ENCODE peak calls at places on chromosomes 2 and 18, in seven cellular contexts. I, Y, H, W, M, N and A are unnamed samples.

GRCh38 chr2:48444404-48444803 is 85.5 kb upstream of the STON1 start:
- DNase-seq in I (no peak), Y (no peak), H (no peak), W (no peak), M (no peak), N (no peak), A (no peak)

GRCh38 chr18:10736984-10737383 is 211.2 kb downstream of the NAPG start:
- DNase-seq in I (no peak), Y (no peak), H (no peak), W (no peak), M (no peak), N (no peak), A (no peak)

GRCh38 chr2:24809316-24810007 is 16.2 kb downstream of the CENPO start:
- DNase-seq in I (no peak), Y (no peak), H (no peak), W (no peak), M (no peak), N (no peak), A (no peak)

GRCh38 chr2:233129351-233129978 is 69.3 kb downstream of the INPP5D start:
- DNase-seq in I (no peak), Y (peak), H (no peak), W (no peak), M (no peak), N (no peak), A (no peak)

GRCh38 chr18:68915066-68915465 is 117.2 kb downstream of the CCDC102B start:
- DNase-seq in I (no peak), Y (no peak), H (no peak), W (no peak), M (no peak), N (no peak), A (no peak)

GRCh38 chr2:42613281-42614064 is 45.0 kb downstream of the MTA3 start:
- DNase-seq in I (no peak), Y (no peak), H (no peak), W (no peak), M (no peak), N (no peak), A (no peak)

GRCh38 chr18:3447035-3447894 is 2.7 kb upstream of the TGIF1 start:
- DNase-seq in I (no peak), Y (no peak), H (no peak), W (peak), M (no peak), N (peak), A (no peak)

GRCh38 chr2:232335859-232336215 is 42.7 kb upstream of the ALPP start:
- DNase-seq in I (no peak), Y (no peak), H (no peak), W (no peak), M (no peak), N (no peak), A (no peak)

GRCh38 chr2:17635007-17635406 is 94.5 kb downstream of the VSNL1 start:
- DNase-seq in I (no peak), Y (no peak), H (no peak), W (no peak), M (no peak), N (peak), A (no peak)

GRCh38 chr2:38535745-38536506 is 66.8 kb downstream of the HNRNPLL start:
- DNase-seq in I (peak), Y (peak), H (peak), W (peak), M (peak), N (peak), A (peak)

GRCh38 chr18:46700026-46700425 is 43.0 kb upstream of the LOXHD1 start:
- DNase-seq in I (no peak), Y (no peak), H (no peak), W (no peak), M (no peak), N (no peak), A (no peak)

GRCh38 chr2:117615106-117615505 is 199.4 kb upstream of the DDX18 start:
- DNase-seq in I (no peak), Y (no peak), H (no peak), W (no peak), M (no peak), N (no peak), A (no peak)

GRCh38 chr2:242002944-242003343 is 133.4 kb downstream of the RTP5 start:
- DNase-seq in I (no peak), Y (no peak), H (no peak), W (no peak), M (no peak), N (no peak), A (no peak)

GRCh38 chr2:69789129-69789528 is 40.3 kb upstream of the GMCL1 start:
- DNase-seq in I (no peak), Y (peak), H (no peak), W (no peak), M (no peak), N (no peak), A (peak)

GRCh38 chr2:68824831-68825230 is 46.4 kb downstream of the BMP10 start:
- DNase-seq in I (no peak), Y (peak), H (no peak), W (no peak), M (no peak), N (no peak), A (no peak)

GRCh38 chr2:65453916-65454315 is 21.5 kb upstream of the SPRED2 start:
- DNase-seq in I (no peak), Y (no peak), H (no peak), W (no peak), M (no peak), N (no peak), A (no peak)

GRCh38 chr2:218849721-218850120 is 9.9 kb upstream of the WNT6 start:
- DNase-seq in I (no peak), Y (no peak), H (no peak), W (no peak), M (no peak), N (no peak), A (no peak)

GRCh38 chr2:32647180-32647651 is 19.4 kb downstream of the TTC27 start:
- DNase-seq in I (no peak), Y (no peak), H (no peak), W (no peak), M (no peak), N (no peak), A (peak)

GRCh38 chr2:70104231-70105111 is 17.2 kb downstream of the PCBP1 start:
- DNase-seq in I (no peak), Y (no peak), H (peak), W (peak), M (no peak), N (no peak), A (peak)

GRCh38 chr2:147773479-147773878 is 71.3 kb upstream of the ACVR2A start:
- DNase-seq in I (no peak), Y (no peak), H (no peak), W (no peak), M (no peak), N (no peak), A (no peak)

GRCh38 chr2:204187513-204188088 is 251.0 kb downstream of the ICOS start:
- DNase-seq in I (no peak), Y (no peak), H (no peak), W (no peak), M (no peak), N (no peak), A (no peak)

GRCh38 chr18:59990121-59990818 is 90.5 kb downstream of the PMAIP1 start:
- DNase-seq in I (no peak), Y (no peak), H (no peak), W (no peak), M (no peak), N (no peak), A (no peak)

GRCh38 chr2:235573331-235574221 is 79.7 kb downstream of the AGAP1 start:
- DNase-seq in I (no peak), Y (no peak), H (no peak), W (no peak), M (peak), N (no peak), A (no peak)

GRCh38 chr2:172244419-172245130 is 141.9 kb upstream of the DLX2 start:
- DNase-seq in I (no peak), Y (no peak), H (no peak), W (no peak), M (no peak), N (no peak), A (no peak)

GRCh38 chr2:238173692-238174091 is 14.9 kb downstream of the ERFE start:
- DNase-seq in I (no peak), Y (no peak), H (no peak), W (no peak), M (no peak), N (no peak), A (no peak)

GRCh38 chr2:143939976-143940375 is 579.9 kb downstream of the ZEB2 start:
- DNase-seq in I (no peak), Y (no peak), H (no peak), W (no peak), M (no peak), N (no peak), A (no peak)

GRCh38 chr18:46369323-46369722 is 265.1 kb downstream of the HAUS1 start:
- DNase-seq in I (no peak), Y (no peak), H (no peak), W (no peak), M (no peak), N (no peak), A (peak)

GRCh38 chr2:15883684-15884083 is 56.7 kb upstream of the MYCN start:
- DNase-seq in I (no peak), Y (no peak), H (no peak), W (no peak), M (no peak), N (no peak), A (no peak)

GRCh38 chr2:221570321-221571107 is 1.6 kb downstream of the EPHA4 start:
- DNase-seq in I (no peak), Y (no peak), H (no peak), W (no peak), M (no peak), N (peak), A (peak)

GRCh38 chr18:7733642-7734041 is 166.5 kb downstream of the PTPRM start:
- DNase-seq in I (no peak), Y (no peak), H (no peak), W (no peak), M (no peak), N (no peak), A (no peak)

GRCh38 chr2:73931531-73932500 is 5.1 kb downstream of the DGUOK start:
- DNase-seq in I (peak), Y (peak), H (no peak), W (peak), M (no peak), N (no peak), A (no peak)

GRCh38 chr2:66682476-66682875 is 247.6 kb downstream of the MEIS1 start:
- DNase-seq in I (no peak), Y (no peak), H (no peak), W (no peak), M (no peak), N (no peak), A (no peak)